ENCODE peak calls at places on chromosomes 6 and 20, in four cellular contexts. U, K, V and D are unnamed samples. For H3K4me1 and H3K9me3, the result is how much of the 10 kb centered on the place peaks cover.

GRCh38 chr6:90658497-90658896 is 71.6 kb upstream of the MAP3K7 start:
- DNase-seq in U (no peak), V (no peak), K (no peak), D (no peak)

GRCh38 chr6:113352029-113352801 is 504.9 kb upstream of the MARCKS start:
- DNase-seq in V (peak), K (peak), U (no peak), D (no peak)

GRCh38 chr6:44676246-44676790 is 288.8 kb downstream of the CDC5L start:
- DNase-seq in V (no peak), K (no peak), U (no peak), D (no peak)

GRCh38 chr20:60627751-60628565 is 624.1 kb upstream of the CDH4 start:
- DNase-seq in V (no peak), U (no peak), K (peak), D (no peak)

GRCh38 chr6:28907394-28907793 is 16.4 kb downstream of the TRIM27 start:
- DNase-seq in K (no peak), U (no peak), V (no peak), D (no peak)

GRCh38 chr6:147401779-147402178 is 106.7 kb upstream of the SAMD5 start:
- DNase-seq in U (no peak), V (no peak), K (no peak), D (no peak)

GRCh38 chr6:155219299-155219698 is 44.5 kb upstream of the CLDN20 start:
- DNase-seq in V (no peak), U (no peak), K (no peak), D (no peak)

GRCh38 chr20:41169791-41170351 is 32.5 kb downstream of the PLCG1 start:
- DNase-seq in K (no peak), U (no peak), V (no peak), D (peak)

GRCh38 chr6:137223370-137224131 is 4.4 kb upstream of the IFNGR1 start:
- DNase-seq in K (peak), V (peak), U (peak), D (no peak)

GRCh38 chr6:155412335-155412734 is 43.3 kb downstream of the NOX3 start:
- DNase-seq in U (no peak), V (no peak), K (no peak), D (no peak)

GRCh38 chr20:48329216-48329615 is 498.6 kb downstream of the PREX1 start:
- DNase-seq in U (no peak), V (no peak), K (no peak), D (no peak)

GRCh38 chr20:35490736-35491181 is 35.4 kb downstream of the CEP250 start:
- DNase-seq in U (no peak), V (no peak), K (no peak), D (no peak)

GRCh38 chr6:158498362-158498761 is 61.5 kb upstream of the TMEM181 start:
- DNase-seq in U (no peak), V (no peak), K (no peak), D (no peak)

GRCh38 chr20:4966826-4967751 is 34.2 kb downstream of the SLC23A2 start:
- DNase-seq in V (peak), K (peak), U (no peak), D (no peak)

GRCh38 chr6:35919827-35920751 is 809 bp downstream of the SRPK1 start:
- DNase-seq in V (peak), U (peak), K (peak), D (no peak)

GRCh38 chr20:8043687-8044278 is 24.2 kb upstream of the TMX4 start:
- DNase-seq in U (no peak), K (peak), V (peak), D (no peak)

GRCh38 chr6:26087284-26088115 is at the start of gene HFE:
- DNase-seq in U (peak), V (peak), K (peak), D (peak)

GRCh38 chr6:108260126-108260808 is 573 bp downstream of the SNX3 start:
- DNase-seq in K (peak), V (no peak), U (peak), D (peak)

GRCh38 chr6:72933216-72933615 is 292.1 kb downstream of the KHDC1L start:
- DNase-seq in U (no peak), V (no peak), K (no peak), D (no peak)

GRCh38 chr6:72930733-72931132 is 294.6 kb downstream of the KHDC1L start:
- DNase-seq in K (no peak), V (no peak), U (no peak), D (no peak)

GRCh38 chr6:72937160-72937559 is 288.1 kb downstream of the KHDC1L start:
- DNase-seq in V (no peak), U (no peak), K (no peak), D (no peak)

GRCh38 chr6:72931325-72931903 is 293.9 kb downstream of the KHDC1L start:
- DNase-seq in V (no peak), K (no peak), U (no peak), D (no peak)
- TF ChIP-seq EP300 in V (no peak), K (no peak), U (no peak), D (no peak)

GRCh38 chr20:33827109-33827508 is 16.0 kb downstream of the CHMP4B start:
- DNase-seq in V (no peak), U (no peak), K (no peak), D (no peak)

GRCh38 chr20:33827629-33828325 is 16.6 kb downstream of the CHMP4B start:
- DNase-seq in K (no peak), U (no peak), V (no peak), D (peak)

GRCh38 chr20:33825340-33826269 is 14.5 kb downstream of the CHMP4B start:
- DNase-seq in K (no peak), V (peak), U (no peak), D (no peak)

GRCh38 chr20:33824852-33825251 is 13.7 kb downstream of the CHMP4B start:
- DNase-seq in U (no peak), V (no peak), K (no peak), D (no peak)

DNA sequence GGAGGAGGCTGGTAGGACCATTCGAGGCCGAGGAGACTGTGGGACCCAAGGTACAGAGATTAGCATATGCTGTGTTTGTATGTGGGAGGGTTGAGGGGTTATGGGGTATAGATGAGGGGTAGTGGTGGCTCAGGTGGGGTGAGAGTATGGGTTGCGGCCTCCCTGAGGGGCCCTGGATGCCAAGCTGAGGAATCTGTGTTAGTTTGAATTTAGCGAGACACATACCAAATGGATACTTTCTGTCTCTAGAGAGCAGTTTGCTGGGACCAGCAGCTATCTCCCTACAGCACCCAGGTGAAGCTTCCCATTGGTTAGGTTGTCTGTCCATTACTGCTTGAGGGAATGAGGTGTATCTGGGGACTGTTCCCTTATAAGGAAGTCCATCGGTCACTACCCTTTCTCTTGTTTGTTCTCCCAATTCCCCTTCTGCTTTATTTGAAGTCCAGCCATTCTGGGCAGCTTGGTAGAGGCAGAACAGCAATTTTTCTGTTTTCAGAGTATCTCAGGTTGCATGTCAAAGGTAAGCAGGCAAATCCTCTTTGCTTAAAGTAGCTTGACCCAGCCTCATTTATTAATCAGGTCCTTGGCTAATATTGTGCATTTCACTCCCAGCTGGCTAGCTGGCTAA is 15.2 kb downstream of the CHMP4B start:
- DNase-seq in K (peak), U (no peak), V (peak), D (no peak)
- H3K4me1 ChIP-seq in K (under half), U (half or more), V (half or more), D (half or more)

GRCh38 chr6:125163811-125164210 is 10.2 kb downstream of the TPD52L1 start:
- DNase-seq in V (no peak), K (no peak), U (no peak), D (no peak)
- H3K9me3 ChIP-seq in V (under half), K (under half), U (under half), D (under half)

GRCh38 chr20:51800132-51800721 is 2.1 kb downstream of the SALL4 start:
- DNase-seq in U (no peak), V (peak), K (peak), D (peak)
- TF ChIP-seq EP300 in U (no peak), V (no peak), K (no peak), D (no peak)

DNA sequence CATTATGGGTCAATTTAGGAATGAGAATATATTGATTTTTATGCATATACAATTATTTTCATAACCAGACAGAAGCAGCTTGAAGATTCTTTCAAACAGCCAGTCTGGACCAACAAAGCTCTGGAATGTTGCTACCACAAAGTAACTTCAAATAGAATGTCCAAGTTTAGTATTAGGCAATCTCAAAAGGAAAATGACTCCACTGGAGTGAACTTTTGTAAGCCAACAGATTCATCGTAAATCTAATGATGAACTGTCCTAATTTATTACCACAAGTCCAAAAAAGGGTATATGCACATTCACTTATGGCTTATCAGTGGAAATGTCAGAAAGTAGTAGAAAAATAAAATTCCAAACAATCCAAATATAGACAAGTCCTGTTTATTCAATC is 3.6 kb downstream of the PLN start:
- DNase-seq in V (no peak), K (no peak), U (no peak), D (no peak)
- H3K4me1 ChIP-seq in V (under half), K (under half), U (under half), D (under half)

DNA sequence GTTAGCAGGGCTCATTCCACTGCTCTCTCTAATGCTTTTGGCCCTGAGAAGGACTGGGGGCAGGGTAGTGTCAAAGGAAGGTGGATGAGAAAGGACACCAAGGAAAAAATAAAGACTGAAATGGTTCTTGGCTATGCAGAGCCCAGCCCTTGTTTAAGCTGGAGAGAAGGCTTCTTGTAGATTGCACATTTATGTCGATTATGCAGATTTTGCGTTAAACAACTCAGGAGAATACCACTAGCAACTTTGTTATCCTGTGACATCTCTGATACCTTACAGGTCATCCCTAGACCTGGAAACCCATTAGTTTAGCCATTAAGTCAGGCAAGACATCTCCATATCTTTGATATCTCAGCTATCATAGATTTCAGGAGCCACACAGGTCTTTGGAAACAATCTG is 11.1 kb upstream of the IL17F start:
- DNase-seq in V (no peak), U (no peak), K (no peak), D (no peak)
- H3K9me3 ChIP-seq in V (under half), U (under half), K (under half), D (under half)

GRCh38 chr6:125030969-125031368 is 68.7 kb downstream of the RNF217 start:
- DNase-seq in V (no peak), K (no peak), U (no peak), D (no peak)

GRCh38 chr6:125027287-125027686 is 65.0 kb downstream of the RNF217 start:
- DNase-seq in K (no peak), V (no peak), U (no peak), D (no peak)

DNA sequence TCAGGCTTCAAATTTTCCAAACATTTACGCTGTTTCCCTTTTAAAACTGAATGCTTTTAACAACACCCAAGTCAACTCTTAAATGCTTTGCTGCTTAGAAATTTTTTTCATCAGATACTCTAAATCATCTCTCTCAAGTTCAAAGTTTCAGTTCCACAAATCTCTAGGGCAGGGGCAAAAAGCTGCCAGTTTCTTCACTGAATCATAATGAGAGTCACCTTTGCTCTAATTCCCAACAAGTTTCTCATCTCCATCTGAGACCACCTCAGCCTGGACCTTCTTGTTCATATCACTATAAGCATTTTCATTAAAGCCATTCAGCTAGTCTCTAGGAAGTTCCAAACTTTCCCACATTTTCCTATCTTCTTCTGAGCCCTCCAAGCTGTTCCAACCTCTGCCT is 69.1 kb downstream of the RNF217 start:
- DNase-seq in U (no peak), K (no peak), V (no peak), D (no peak)
- TF ChIP-seq EP300 in U (no peak), K (no peak), V (no peak), D (no peak)